ENCODE peak calls at places on chromosomes 3 and 15, in nine cellular contexts. Y, D, I, Q, R, B, O, U and K are unnamed samples.

GRCh38 chr3:194933465-194933864 is 247.8 kb downstream of the FAM43A start:
- DNase-seq in B (no peak), O (no peak), U (no peak), D (no peak), I (no peak), Y (no peak), Q (no peak), R (no peak), K (no peak)

GRCh38 chr3:53109822-53110771 is 20.1 kb downstream of the RFT1 start:
- DNase-seq in Y (no peak), Q (peak; percentile 69), R (peak; percentile 50), D (peak; percentile 52), B (peak; percentile 20), U (peak; percentile 47), I (no peak), O (no peak), K (no peak)

GRCh38 chr15:87710406-87710805 is 546.1 kb downstream of the NTRK3 start:
- DNase-seq in D (no peak), R (peak; percentile 16), O (no peak), B (no peak), I (no peak), Q (no peak), Y (no peak), U (no peak), K (no peak)

GRCh38 chr3:4754180-4755086 is 224.8 kb upstream of the BHLHE40 start:
- DNase-seq in R (no peak), Q (no peak), B (no peak), U (no peak), I (no peak), O (no peak), Y (no peak), D (no peak), K (no peak)

GRCh38 chr15:55289573-55290360 is at the start of gene RAB27A:
- DNase-seq in D (peak; percentile 79), Y (peak; percentile 68), I (peak; percentile 51), B (peak; percentile 89), O (peak; percentile 66), Q (peak; percentile 86), R (peak; percentile 34), U (peak; percentile 74), K (no peak)

GRCh38 chr3:122858373-122858772 is 63.5 kb downstream of the SLC49A4 start:
- DNase-seq in B (no peak), Q (peak; percentile 7), O (peak; percentile 4), D (no peak), Y (no peak), I (no peak), U (no peak), R (peak; percentile 39), K (no peak)

GRCh38 chr3:8712045-8712870 is 21.3 kb upstream of the CAV3 start:
- DNase-seq in I (no peak), O (no peak), Y (no peak), Q (peak; percentile 1), D (no peak), B (no peak), R (peak; percentile 76), U (no peak), K (no peak)

GRCh38 chr15:64583519-64583918 is 123.1 kb downstream of the ZNF609 start:
- DNase-seq in R (no peak), O (no peak), U (no peak), Q (no peak), D (no peak), I (no peak), B (no peak), Y (no peak), K (no peak)